ENCODE peak calls at places on chromosomes 11 and 22, in eight cellular contexts. L is NCI-H774, B is GM12891, Z is GM12865, O is A549, Q is GM10248, Y is mucosa of gallbladder, E is DMS153. D is an unnamed sample.

GRCh38 chr11:118251858-118252652 is at the start of gene MPZL3:
- DNase-seq in Q (peak; percentile 85), E (peak; percentile 98), Z (peak; percentile 94), O (peak; percentile 86), L (peak; percentile 96), B (peak; percentile 54), Y (peak; percentile 95), D (peak; percentile 91)

GRCh38 chr11:64747961-64748715 is 4.2 kb upstream of the RASGRP2 start:
- DNase-seq in O (no peak), E (no peak), Q (no peak), L (no peak), B (no peak), Z (no peak), Y (no peak), D (no peak)

GRCh38 chr22:20818471-20818870 is 40.1 kb downstream of the PI4KA start:
- DNase-seq in Y (no peak), O (no peak), Z (no peak), B (no peak), L (no peak), E (no peak), Q (no peak), D (no peak)

GRCh38 chr11:65290448-65291165 is 24.1 kb upstream of the CDC42EP2 start:
- DNase-seq in O (peak; percentile 49), Q (no peak), Y (peak; percentile 86), Z (peak; percentile 60), E (no peak), L (no peak), B (no peak), D (no peak)

GRCh38 chr22:42114721-42115120 is 15.9 kb downstream of the CYP2D6 start:
- DNase-seq in Z (peak; percentile 26), L (no peak), E (no peak), Y (no peak), B (no peak), Q (no peak), O (peak; percentile 34), D (peak; percentile 30)

GRCh38 chr11:1440066-1440465 is 46.5 kb downstream of the MOB2 start:
- DNase-seq in Q (no peak), O (no peak), E (no peak), Z (no peak), L (no peak), B (no peak), Y (no peak), D (no peak)

GRCh38 chr11:70456921-70457532 is 58.7 kb downstream of the CTTN start:
- DNase-seq in O (peak; percentile 37), Z (peak; percentile 66), L (no peak), Q (no peak), B (no peak), Y (no peak), E (no peak), D (no peak)

GRCh38 chr11:84413547-84413946 is 1127.4 kb upstream of the CCDC90B start:
- DNase-seq in Z (no peak), L (no peak), Q (no peak), Y (no peak), E (no peak), O (no peak), B (no peak), D (no peak)

GRCh38 chr11:57502870-57503269 is 12.6 kb downstream of the SLC43A1 start:
- DNase-seq in B (no peak), E (no peak), O (no peak), Y (no peak), Q (no peak), L (no peak), Z (no peak), D (no peak)

GRCh38 chr22:29879738-29880137 is 3.2 kb upstream of the MTMR3 start:
- DNase-seq in Q (no peak), Z (peak; percentile 37), E (no peak), B (no peak), Y (no peak), O (peak; percentile 48), L (no peak), D (peak; percentile 4)

GRCh38 chr11:64659417-64660144 is 63.4 kb downstream of the NRXN2 start:
- DNase-seq in O (peak; percentile 73), Y (no peak), B (no peak), Z (no peak), E (no peak), L (no peak), Q (no peak), D (no peak)